ENCODE peak calls at places on chromosome 20, in five cellular contexts. T, I, U, G and M are unnamed samples.

GRCh38 chr20:47795214-47795667 is 10.0 kb upstream of the SULF2 start:
- DNase-seq in T (peak), I (no peak), U (no peak), G (no peak), M (no peak)

GRCh38 chr20:58377017-58377416 is 12.0 kb upstream of the VAPB start:
- DNase-seq in T (no peak), I (no peak), U (no peak), G (no peak), M (no peak)

GRCh38 chr20:2795451-2795850 is 5.0 kb downstream of the CPXM1 start:
- DNase-seq in T (no peak), I (no peak), U (no peak), G (no peak), M (no peak)

GRCh38 chr20:60485012-60485760 is 527.0 kb downstream of the CDH26 start:
- DNase-seq in T (no peak), I (no peak), U (no peak), G (no peak), M (no peak)

GRCh38 chr20:61044499-61044898 is 207.6 kb upstream of the CDH4 start:
- DNase-seq in T (no peak), I (no peak), U (no peak), G (no peak), M (no peak)

GRCh38 chr20:14142964-14143627 is 147.8 kb downstream of the MACROD2 start:
- DNase-seq in T (no peak), I (no peak), U (peak), G (no peak), M (no peak)

GRCh38 chr20:35269055-35269781 is 8.7 kb downstream of the MMP24OS start:
- DNase-seq in T (peak), I (no peak), U (no peak), G (peak), M (peak)

GRCh38 chr20:2005831-2006426 is 12.1 kb upstream of the PDYN start:
- DNase-seq in T (peak), I (no peak), U (peak), G (peak), M (peak)

GRCh38 chr20:1860446-1860845 is 34.8 kb upstream of the SIRPA start:
- DNase-seq in T (no peak), I (no peak), U (no peak), G (no peak), M (no peak)

GRCh38 chr20:23081263-23081811 is 4.8 kb downstream of the CD93 start:
- DNase-seq in T (no peak), I (no peak), U (no peak), G (no peak), M (no peak)

GRCh38 chr20:1964659-1965405 is 29.0 kb downstream of the PDYN start:
- DNase-seq in T (no peak), I (no peak), U (no peak), G (no peak), M (no peak)

GRCh38 chr20:60632420-60633262 is 619.4 kb upstream of the CDH4 start:
- DNase-seq in T (no peak), I (no peak), U (no peak), G (no peak), M (no peak)

GRCh38 chr20:19540401-19540800 is 217.7 kb upstream of the RIN2 start:
- DNase-seq in T (no peak), I (no peak), U (no peak), G (no peak), M (no peak)

GRCh38 chr20:48186915-48187314 is 401.6 kb upstream of the SULF2 start:
- DNase-seq in T (no peak), I (no peak), U (no peak), G (no peak), M (no peak)

GRCh38 chr20:8757146-8757545 is 311.7 kb upstream of the PLCB4 start:
- DNase-seq in T (no peak), I (no peak), U (peak), G (no peak), M (no peak)

GRCh38 chr20:2108987-2109386 is 7.4 kb downstream of the STK35 start:
- DNase-seq in T (no peak), I (no peak), U (no peak), G (no peak), M (no peak)

GRCh38 chr20:62804021-62804631 is 509 bp upstream of the OGFR start:
- DNase-seq in T (no peak), I (no peak), U (no peak), G (no peak), M (no peak)